ENCODE peak calls at places on chromosome 18, in four cellular contexts. K is T-helper 9 cell, Z is endodermal cell, A is ELR. U is an unnamed sample.

GRCh38 chr18:8943900-8944870 is 158.3 kb upstream of the NDUFV2 start:
- DNase-seq in K (no peak), Z (no peak), A (peak; percentile 86), U (peak; percentile 96)

GRCh38 chr18:10040287-10041011 is 126.6 kb downstream of the VAPA start:
- DNase-seq in K (no peak), A (peak; percentile 37), Z (peak; percentile 7), U (peak; percentile 63)

GRCh38 chr18:45980229-45980628 is 13.1 kb upstream of the EPG5 start:
- DNase-seq in K (no peak), A (no peak), Z (no peak), U (no peak)

GRCh38 chr18:8431036-8431435 is 178.2 kb upstream of the RAB12 start:
- DNase-seq in K (no peak), A (no peak), Z (no peak), U (no peak)

GRCh38 chr18:71168576-71169145 is 879.8 kb downstream of the SOCS6 start:
- DNase-seq in A (no peak), Z (no peak), K (no peak), U (no peak)

GRCh38 chr18:8696749-8697211 is 8.6 kb upstream of the MTCL1 start:
- DNase-seq in K (peak; percentile 77), A (peak; percentile 67), Z (peak; percentile 92), U (peak; percentile 69)

GRCh38 chr18:40984856-40985255 is 970.2 kb upstream of the PIK3C3 start:
- DNase-seq in K (no peak), A (peak; percentile 46), Z (no peak), U (no peak)

GRCh38 chr18:55349685-55350084 is 238.3 kb downstream of the TCF4 start:
- DNase-seq in A (no peak), K (no peak), Z (no peak), U (no peak)

GRCh38 chr18:78790511-78790910 is 189.1 kb upstream of the SALL3 start:
- DNase-seq in A (no peak), Z (no peak), K (no peak), U (no peak)

GRCh38 chr18:61091379-61091778 is 241.9 kb upstream of the CDH20 start:
- DNase-seq in Z (no peak), A (no peak), K (no peak), U (no peak)

GRCh38 chr18:35680139-35680551 is 98.6 kb downstream of the GALNT1 start:
- DNase-seq in A (peak; percentile 13), Z (no peak), K (no peak), U (peak; percentile 49)

GRCh38 chr18:34729264-34729663 is 19.2 kb downstream of the DTNA start:
- DNase-seq in A (peak; percentile 59), K (no peak), Z (peak; percentile 73), U (peak; percentile 48)

GRCh38 chr18:21183670-21184069 is 58.4 kb upstream of the GREB1L start:
- DNase-seq in Z (no peak), A (peak; percentile 27), K (no peak), U (peak; percentile 14)

GRCh38 chr18:54828986-54829385 is 709 bp downstream of the RAB27B start:
- DNase-seq in A (peak; percentile 14), K (no peak), Z (no peak), U (no peak)

GRCh38 chr18:60978338-60978737 is 354.9 kb upstream of the CDH20 start:
- DNase-seq in Z (no peak), K (no peak), A (peak; percentile 20), U (no peak)

GRCh38 chr18:44229693-44230108 is 451.0 kb upstream of the SETBP1 start:
- DNase-seq in A (no peak), K (no peak), Z (no peak), U (peak; percentile 33)

GRCh38 chr18:63040788-63041410 is 278.7 kb downstream of the BCL2 start:
- DNase-seq in A (no peak), K (no peak), Z (no peak), U (no peak)

GRCh38 chr18:78138993-78139496 is 840.6 kb upstream of the SALL3 start:
- DNase-seq in K (no peak), A (no peak), Z (peak; percentile 83), U (no peak)

GRCh38 chr18:55862693-55863485 is 274.9 kb upstream of the TCF4 start:
- DNase-seq in Z (peak; percentile 55), A (peak; percentile 36), K (no peak), U (peak; percentile 36)

GRCh38 chr18:63099848-63100625 is 219.5 kb downstream of the BCL2 start:
- DNase-seq in K (no peak), Z (no peak), A (no peak), U (no peak)

GRCh38 chr18:77177009-77177408 is 44.4 kb upstream of the MBP start:
- DNase-seq in K (no peak), Z (no peak), A (peak; percentile 68), U (peak; percentile 11)

GRCh38 chr18:24055878-24056277 is 41.3 kb downstream of the TTC39C start:
- DNase-seq in A (no peak), Z (no peak), K (no peak), U (peak; percentile 31)

GRCh38 chr18:8176554-8176953 is 432.7 kb upstream of the RAB12 start:
- DNase-seq in Z (no peak), A (no peak), K (no peak), U (peak; percentile 19)

GRCh38 chr18:70188113-70188512 is 17.4 kb downstream of the RTTN start:
- DNase-seq in K (no peak), A (no peak), Z (no peak), U (no peak)

GRCh38 chr18:41965856-41966255 is 10.8 kb downstream of the PIK3C3 start:
- DNase-seq in A (no peak), Z (no peak), K (no peak), U (no peak)

GRCh38 chr18:63951302-63951705 is 2.2 kb downstream of the HMSD start:
- DNase-seq in A (peak; percentile 85), Z (no peak), K (no peak), U (peak; percentile 22)

GRCh38 chr18:56639094-56639361 is 636 bp upstream of the TXNL1 start:
- DNase-seq in K (no peak), Z (no peak), A (no peak), U (no peak)

GRCh38 chr18:64037812-64038414 is 68.0 kb downstream of the SERPINB8 start:
- DNase-seq in A (peak; percentile 55), K (no peak), Z (no peak), U (peak; percentile 21)

GRCh38 chr18:45136381-45137088 is 455.8 kb downstream of the SETBP1 start:
- DNase-seq in K (no peak), Z (no peak), A (no peak), U (no peak)

GRCh38 chr18:1075310-1075709 is 170.6 kb downstream of the ADCYAP1 start:
- DNase-seq in Z (no peak), A (no peak), K (no peak), U (no peak)

GRCh38 chr18:77905449-77906055 is 655.9 kb downstream of the GALR1 start:
- DNase-seq in K (no peak), A (no peak), Z (no peak), U (no peak)

U was measured in EH.